ENCODE peak calls at places on chromosome 20, in eight cellular contexts. One of them, this sample, is unnamed. For H3K27me3 and H3K4me1, the result is how much of the 10 kb centered on the place peaks cover.

GRCh38 chr20:38779247-38780097 is 26.0 kb upstream of the PPP1R16B start:
- DNase-seq in H9: peak
- DNase-seq in K562: no peak
- DNase-seq in fibroblast of lung: no peak
- DNase-seq in body of pancreas: no peak
- DNase-seq in mammary epithelial cell: peak
- DNase-seq in lower lobe of right lung: no peak
- DNase-seq in heart left ventricle: no peak
- DNase-seq in this sample: no peak

GRCh38 chr20:53736757-53737403 is 143.2 kb upstream of the ZNF217 start:
- DNase-seq in H9: no peak
- DNase-seq in K562: no peak
- DNase-seq in fibroblast of lung: no peak
- DNase-seq in body of pancreas: peak
- DNase-seq in mammary epithelial cell: peak
- DNase-seq in lower lobe of right lung: no peak
- DNase-seq in heart left ventricle: no peak
- DNase-seq in this sample: no peak

GRCh38 chr20:39986231-39986904 is 702.7 kb downstream of the MAFB start:
- DNase-seq in H9: no peak
- DNase-seq in K562: no peak
- DNase-seq in fibroblast of lung: peak
- DNase-seq in body of pancreas: peak
- DNase-seq in mammary epithelial cell: peak
- DNase-seq in lower lobe of right lung: peak
- DNase-seq in heart left ventricle: peak
- DNase-seq in this sample: peak

GRCh38 chr20:43731469-43731868 is 4.7 kb upstream of the GTSF1L start:
- DNase-seq in H9: no peak
- DNase-seq in K562: peak
- DNase-seq in fibroblast of lung: peak
- DNase-seq in body of pancreas: no peak
- DNase-seq in mammary epithelial cell: no peak
- DNase-seq in lower lobe of right lung: no peak
- DNase-seq in heart left ventricle: no peak
- DNase-seq in this sample: no peak

GRCh38 chr20:37911838-37912273 is 8.9 kb downstream of the VSTM2L start:
- DNase-seq in H9: peak
- DNase-seq in K562: peak
- DNase-seq in fibroblast of lung: no peak
- DNase-seq in body of pancreas: peak
- DNase-seq in mammary epithelial cell: peak
- DNase-seq in lower lobe of right lung: no peak
- DNase-seq in heart left ventricle: peak
- DNase-seq in this sample: no peak

GRCh38 chr20:3925899-3926638 is 36.9 kb downstream of the PANK2 start:
- DNase-seq in H9: no peak
- DNase-seq in K562: no peak
- DNase-seq in fibroblast of lung: no peak
- DNase-seq in body of pancreas: no peak
- DNase-seq in mammary epithelial cell: no peak
- DNase-seq in lower lobe of right lung: no peak
- DNase-seq in heart left ventricle: no peak
- DNase-seq in this sample: no peak

GRCh38 chr20:19449051-19449450 is 236.6 kb downstream of the SLC24A3 start:
- DNase-seq in H9: no peak
- DNase-seq in K562: no peak
- DNase-seq in fibroblast of lung: no peak
- DNase-seq in body of pancreas: no peak
- DNase-seq in mammary epithelial cell: no peak
- DNase-seq in lower lobe of right lung: no peak
- DNase-seq in heart left ventricle: no peak
- DNase-seq in this sample: no peak

GRCh38 chr20:13659288-13659687 is 20.6 kb upstream of the TASP1 start:
- DNase-seq in H9: no peak
- DNase-seq in K562: no peak
- DNase-seq in fibroblast of lung: no peak
- DNase-seq in body of pancreas: no peak
- DNase-seq in mammary epithelial cell: no peak
- DNase-seq in lower lobe of right lung: no peak
- DNase-seq in heart left ventricle: no peak
- DNase-seq in this sample: no peak

GRCh38 chr20:1856419-1856818 is 38.8 kb upstream of the SIRPA start:
- DNase-seq in H9: no peak
- DNase-seq in K562: no peak
- DNase-seq in fibroblast of lung: no peak
- DNase-seq in body of pancreas: no peak
- DNase-seq in mammary epithelial cell: no peak
- DNase-seq in lower lobe of right lung: no peak
- DNase-seq in heart left ventricle: no peak
- DNase-seq in this sample: no peak

GRCh38 chr20:2907519-2907918 is 34.2 kb downstream of the PTPRA start:
- DNase-seq in H9: no peak
- DNase-seq in K562: no peak
- DNase-seq in fibroblast of lung: peak
- DNase-seq in body of pancreas: no peak
- DNase-seq in mammary epithelial cell: no peak
- DNase-seq in lower lobe of right lung: no peak
- DNase-seq in heart left ventricle: no peak
- DNase-seq in this sample: no peak

GRCh38 chr20:3786126-3786484 is 435 bp downstream of the CENPB start:
- DNase-seq in H9: no peak
- DNase-seq in K562: no peak
- DNase-seq in fibroblast of lung: peak
- DNase-seq in body of pancreas: peak
- DNase-seq in mammary epithelial cell: peak
- DNase-seq in lower lobe of right lung: peak
- DNase-seq in heart left ventricle: peak
- DNase-seq in this sample: no peak

GRCh38 chr20:10769700-10770099 is 95.9 kb upstream of the JAG1 start:
- DNase-seq in H9: no peak
- DNase-seq in K562: no peak
- DNase-seq in fibroblast of lung: no peak
- DNase-seq in body of pancreas: no peak
- DNase-seq in mammary epithelial cell: no peak
- DNase-seq in lower lobe of right lung: no peak
- DNase-seq in heart left ventricle: no peak
- DNase-seq in this sample: no peak

GRCh38 chr20:8036771-8037170 is 17.2 kb upstream of the TMX4 start:
- DNase-seq in H9: no peak
- DNase-seq in K562: no peak
- DNase-seq in fibroblast of lung: no peak
- DNase-seq in body of pancreas: no peak
- DNase-seq in mammary epithelial cell: no peak
- DNase-seq in lower lobe of right lung: no peak
- DNase-seq in heart left ventricle: no peak
- DNase-seq in this sample: no peak

GRCh38 chr20:14712302-14712739 is 374.9 kb upstream of the FLRT3 start:
- DNase-seq in H9: no peak
- DNase-seq in K562: no peak
- DNase-seq in fibroblast of lung: peak
- DNase-seq in body of pancreas: peak
- DNase-seq in mammary epithelial cell: peak
- DNase-seq in lower lobe of right lung: no peak
- DNase-seq in heart left ventricle: no peak
- DNase-seq in this sample: no peak

GRCh38 chr20:39302312-39302711 is 340.2 kb downstream of the DHX35 start:
- DNase-seq in H9: no peak
- DNase-seq in K562: no peak
- DNase-seq in fibroblast of lung: no peak
- DNase-seq in body of pancreas: no peak
- DNase-seq in mammary epithelial cell: no peak
- DNase-seq in lower lobe of right lung: no peak
- DNase-seq in heart left ventricle: no peak
- DNase-seq in this sample: no peak

GRCh38 chr20:9179193-9179802 is 110.4 kb downstream of the PLCB4 start:
- DNase-seq in H9: no peak
- DNase-seq in K562: no peak
- DNase-seq in fibroblast of lung: peak
- DNase-seq in body of pancreas: no peak
- DNase-seq in mammary epithelial cell: peak
- DNase-seq in lower lobe of right lung: no peak
- DNase-seq in heart left ventricle: no peak
- DNase-seq in this sample: no peak

GRCh38 chr20:57289401-57290177 is 23.1 kb upstream of the BMP7 start:
- DNase-seq in H9: no peak
- DNase-seq in K562: no peak
- DNase-seq in fibroblast of lung: no peak
- DNase-seq in body of pancreas: no peak
- DNase-seq in mammary epithelial cell: no peak
- DNase-seq in lower lobe of right lung: no peak
- DNase-seq in heart left ventricle: no peak
- DNase-seq in this sample: no peak

GRCh38 chr20:1500496-1500895 is 9.3 kb upstream of the SIRPB2 start:
- DNase-seq in H9: peak
- DNase-seq in K562: no peak
- DNase-seq in fibroblast of lung: no peak
- DNase-seq in body of pancreas: no peak
- DNase-seq in mammary epithelial cell: peak
- DNase-seq in lower lobe of right lung: no peak
- DNase-seq in heart left ventricle: no peak
- DNase-seq in this sample: no peak

GRCh38 chr20:47711046-47711752 is 74.1 kb downstream of the SULF2 start:
- DNase-seq in H9: no peak
- DNase-seq in K562: no peak
- DNase-seq in fibroblast of lung: no peak
- DNase-seq in body of pancreas: peak
- DNase-seq in mammary epithelial cell: no peak
- DNase-seq in lower lobe of right lung: no peak
- DNase-seq in heart left ventricle: no peak
- DNase-seq in this sample: no peak

DNA sequence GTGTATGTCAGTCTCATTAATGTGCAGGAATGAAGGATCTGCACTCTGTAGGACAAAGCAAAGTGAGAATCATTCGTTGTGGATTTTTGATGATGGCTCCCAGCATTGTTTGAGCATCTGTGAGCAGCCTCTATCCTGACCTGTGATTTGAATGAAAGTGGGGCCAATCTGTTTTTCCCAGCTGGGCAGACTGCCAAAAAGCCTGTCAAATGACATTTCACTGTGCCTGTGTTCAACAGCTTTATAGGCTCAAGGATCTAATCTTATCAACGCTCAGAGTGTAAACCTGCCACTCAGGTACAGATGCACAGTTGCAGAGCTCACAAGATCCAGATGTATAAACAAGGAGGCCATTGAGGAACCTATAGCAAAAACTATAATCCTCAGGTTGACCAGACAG is 86.7 kb upstream of the SYNDIG1 start:
- DNase-seq in H9: peak
- DNase-seq in K562: no peak
- DNase-seq in fibroblast of lung: no peak
- DNase-seq in body of pancreas: no peak
- DNase-seq in mammary epithelial cell: no peak
- DNase-seq in lower lobe of right lung: no peak
- DNase-seq in heart left ventricle: no peak
- DNase-seq in this sample: no peak
- TF ChIP-seq CTCF in H9: no peak
- TF ChIP-seq CTCF in K562: no peak
- TF ChIP-seq CTCF in fibroblast of lung: no peak
- TF ChIP-seq CTCF in body of pancreas: no peak
- TF ChIP-seq CTCF in mammary epithelial cell: no peak
- TF ChIP-seq CTCF in lower lobe of right lung: no peak
- TF ChIP-seq CTCF in heart left ventricle: no peak
- TF ChIP-seq CTCF in this sample: no peak

GRCh38 chr20:16428112-16428511 is 145.1 kb downstream of the KIF16B start:
- DNase-seq in H9: no peak
- DNase-seq in K562: no peak
- DNase-seq in fibroblast of lung: no peak
- DNase-seq in body of pancreas: peak
- DNase-seq in mammary epithelial cell: no peak
- DNase-seq in lower lobe of right lung: no peak
- DNase-seq in heart left ventricle: no peak
- DNase-seq in this sample: no peak

GRCh38 chr20:16424780-16425179 is 148.5 kb downstream of the KIF16B start:
- DNase-seq in H9: no peak
- DNase-seq in K562: no peak
- DNase-seq in fibroblast of lung: no peak
- DNase-seq in body of pancreas: no peak
- DNase-seq in mammary epithelial cell: no peak
- DNase-seq in lower lobe of right lung: no peak
- DNase-seq in heart left ventricle: no peak
- DNase-seq in this sample: no peak

GRCh38 chr20:16419138-16419715 is 154.0 kb downstream of the KIF16B start:
- DNase-seq in H9: no peak
- DNase-seq in K562: no peak
- DNase-seq in fibroblast of lung: no peak
- DNase-seq in body of pancreas: no peak
- DNase-seq in mammary epithelial cell: peak
- DNase-seq in lower lobe of right lung: no peak
- DNase-seq in heart left ventricle: no peak
- DNase-seq in this sample: no peak

GRCh38 chr20:16423311-16424212 is 149.7 kb downstream of the KIF16B start:
- DNase-seq in H9: no peak
- DNase-seq in K562: no peak
- DNase-seq in fibroblast of lung: no peak
- DNase-seq in body of pancreas: peak
- DNase-seq in mammary epithelial cell: no peak
- DNase-seq in lower lobe of right lung: no peak
- DNase-seq in heart left ventricle: no peak
- DNase-seq in this sample: no peak
- H3K27me3 ChIP-seq in H9: under half
- H3K27me3 ChIP-seq in K562: under half
- H3K27me3 ChIP-seq in fibroblast of lung: under half
- H3K27me3 ChIP-seq in body of pancreas: under half
- H3K27me3 ChIP-seq in mammary epithelial cell: under half
- H3K27me3 ChIP-seq in lower lobe of right lung: under half
- H3K27me3 ChIP-seq in heart left ventricle: under half
- H3K27me3 ChIP-seq in this sample: under half

GRCh38 chr20:62604796-62605195 is 37.5 kb upstream of the SLCO4A1 start:
- DNase-seq in H9: no peak
- DNase-seq in K562: no peak
- DNase-seq in fibroblast of lung: no peak
- DNase-seq in body of pancreas: no peak
- DNase-seq in mammary epithelial cell: no peak
- DNase-seq in lower lobe of right lung: no peak
- DNase-seq in heart left ventricle: no peak
- DNase-seq in this sample: no peak
- H3K4me1 ChIP-seq in H9: under half
- H3K4me1 ChIP-seq in K562: under half
- H3K4me1 ChIP-seq in fibroblast of lung: under half
- H3K4me1 ChIP-seq in body of pancreas: under half
- H3K4me1 ChIP-seq in mammary epithelial cell: under half
- H3K4me1 ChIP-seq in lower lobe of right lung: half or more
- H3K4me1 ChIP-seq in heart left ventricle: under half
- H3K4me1 ChIP-seq in this sample: under half

DNA sequence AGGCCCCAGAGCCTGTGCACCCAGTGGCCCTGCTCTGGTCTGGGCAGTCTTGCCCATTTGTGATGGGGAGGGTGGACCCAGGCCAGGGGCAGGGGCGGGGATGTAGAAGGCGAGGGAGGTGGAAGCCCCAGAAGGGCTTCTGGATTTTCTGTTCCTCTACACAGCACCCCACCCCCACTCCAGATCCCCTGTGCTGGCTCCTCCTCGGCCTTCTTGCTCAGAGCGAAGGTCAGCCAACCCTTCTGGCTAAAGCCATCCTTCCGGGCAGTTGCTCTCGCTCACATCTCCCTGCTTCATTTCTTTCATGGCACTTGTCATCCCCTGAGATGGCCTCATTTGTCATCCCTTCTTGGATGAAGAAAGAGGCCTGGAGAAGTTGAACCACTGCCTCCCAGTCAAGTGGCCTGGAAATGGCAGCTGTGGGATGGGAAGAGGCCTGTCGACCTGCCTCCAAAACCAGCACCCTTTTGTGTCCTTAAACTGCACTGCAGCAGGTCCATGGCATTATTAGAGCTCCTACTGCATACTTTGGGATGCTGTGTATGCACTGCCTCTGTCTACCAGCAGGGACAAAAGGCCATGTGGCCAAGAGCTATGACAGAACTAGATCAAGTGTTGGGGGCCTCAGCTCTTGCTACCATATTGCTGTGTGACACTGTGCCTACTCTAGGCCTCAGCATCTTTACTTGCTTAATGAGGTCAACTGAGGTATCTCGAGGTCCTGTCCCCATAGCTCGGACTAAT is 19.9 kb downstream of the PEDS1 start:
- DNase-seq in H9: no peak
- DNase-seq in K562: no peak
- DNase-seq in fibroblast of lung: no peak
- DNase-seq in body of pancreas: no peak
- DNase-seq in mammary epithelial cell: no peak
- DNase-seq in lower lobe of right lung: no peak
- DNase-seq in heart left ventricle: peak
- DNase-seq in this sample: no peak
- TF ChIP-seq CTCF in H9: peak
- TF ChIP-seq CTCF in K562: no peak
- TF ChIP-seq CTCF in fibroblast of lung: peak
- TF ChIP-seq CTCF in body of pancreas: no peak
- TF ChIP-seq CTCF in mammary epithelial cell: no peak
- TF ChIP-seq CTCF in lower lobe of right lung: no peak
- TF ChIP-seq CTCF in heart left ventricle: no peak
- TF ChIP-seq CTCF in this sample: no peak